ENCODE peak calls at places on chromosomes 16 and 17, in four cellular contexts. H, E, P and C are unnamed samples.

GRCh38 chr17:29145289-29146058 is 34.7 kb downstream of the MYO18A start:
- DNase-seq in P (peak; percentile 69), H (no peak), E (no peak), C (no peak)

GRCh38 chr17:76331083-76331482 is 22.6 kb downstream of the PRPSAP1 start:
- DNase-seq in H (no peak), E (no peak), P (no peak), C (no peak)

GRCh38 chr17:66584927-66585326 is 250.0 kb upstream of the CACNG5 start:
- DNase-seq in H (no peak), P (no peak), E (no peak), C (peak; percentile 82)

GRCh38 chr16:27628216-27628945 is 78.4 kb downstream of the KATNIP start:
- DNase-seq in E (no peak), P (no peak), H (no peak), C (no peak)

GRCh38 chr16:88468289-88469129 is 15.4 kb downstream of the ZFPM1 start:
- DNase-seq in E (peak; percentile 56), P (peak; percentile 63), H (no peak), C (no peak)

GRCh38 chr17:59485018-59485417 is 80.4 kb upstream of the DHX40 start:
- DNase-seq in E (no peak), H (no peak), P (no peak), C (no peak)

GRCh38 chr16:4734730-4735575 is 616 bp downstream of the DNAAF8 start:
- DNase-seq in P (peak; percentile 91), H (peak; percentile 96), E (peak; percentile 40), C (no peak)

GRCh38 chr17:75535119-75535537 is 9.6 kb downstream of the LLGL2 start:
- DNase-seq in P (peak; percentile 53), E (no peak), H (no peak), C (no peak)

GRCh38 chr16:89358030-89359005 is 132.0 kb downstream of the ANKRD11 start:
- DNase-seq in E (no peak), H (no peak), P (no peak), C (no peak)

GRCh38 chr17:57892146-57892819 is 42.4 kb upstream of the MRPS23 start:
- DNase-seq in H (peak; percentile 98), E (peak; percentile 81), P (peak; percentile 91), C (no peak)

GRCh38 chr16:14089283-14089823 is 18.2 kb downstream of the MRTFB start:
- DNase-seq in H (no peak), E (no peak), P (no peak), C (no peak)

GRCh38 chr17:18059283-18059682 is 20.1 kb downstream of the GID4 start:
- DNase-seq in H (no peak), E (no peak), P (no peak), C (no peak)

GRCh38 chr17:18056214-18056613 is 17.0 kb downstream of the GID4 start:
- DNase-seq in H (no peak), E (no peak), P (no peak), C (no peak)

GRCh38 chr17:18055597-18055996 is 16.4 kb downstream of the GID4 start:
- DNase-seq in H (no peak), E (no peak), P (no peak), C (no peak)
- TF ChIP-seq POLR2AphosphoS5 in H (no peak), E (no peak), P (no peak), C (no peak)

GRCh38 chr17:78537217-78537860 is 39.9 kb downstream of the DNAH17 start:
- DNase-seq in E (no peak), P (no peak), H (no peak), C (no peak)
- TF ChIP-seq POLR2A in E (no peak), P (no peak), H (no peak), C (no peak)

DNA sequence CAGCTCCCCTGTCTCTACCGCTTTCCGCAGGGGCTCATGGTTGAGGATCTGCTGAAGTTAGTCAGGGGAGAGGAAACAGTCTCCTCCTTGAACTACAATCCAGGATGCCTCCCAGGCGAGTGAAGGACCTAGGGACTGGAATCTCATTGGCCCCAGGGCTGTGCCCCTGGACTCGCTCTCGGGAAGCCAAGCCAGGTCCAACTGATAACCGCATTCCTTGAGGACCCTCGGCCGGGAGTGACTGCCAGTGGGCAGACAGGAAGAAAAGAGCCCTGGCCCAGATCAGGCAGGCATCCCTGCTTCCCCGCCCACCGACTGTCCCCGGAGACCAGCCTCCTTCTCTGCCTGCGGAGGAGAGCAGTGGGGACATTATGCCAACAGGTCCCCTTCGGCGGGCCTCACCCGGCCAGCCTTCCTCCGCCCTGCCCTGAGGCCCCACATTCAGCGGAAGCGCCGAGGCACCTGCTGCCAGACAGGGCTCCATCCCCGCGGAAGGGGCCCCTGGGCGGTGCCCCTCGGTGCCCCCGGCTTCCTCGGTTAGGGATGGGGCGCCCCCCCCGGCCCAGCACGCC is 776 bp downstream of the LRRC75A start:
- DNase-seq in P (peak; percentile 28), E (no peak), H (no peak), C (no peak)
- H3K4me3 ChIP-seq in P (peak overlapping the region; percentile 72), E (peak overlapping the region; percentile 50), H (peak overlapping the region; percentile 66), C (peak overlapping the region; percentile 51)

GRCh38 chr17:50100480-50100883 is 5.3 kb downstream of the PDK2 start:
- DNase-seq in H (no peak), E (no peak), P (no peak), C (no peak)
- TF ChIP-seq POLR2AphosphoS5 in H (peak; percentile 9), E (no peak), P (no peak), C (no peak)

GRCh38 chr17:2064980-2065785 is 10.3 kb downstream of the HIC1 start:
- DNase-seq in P (no peak), E (no peak), H (no peak), C (no peak)
- TF ChIP-seq POLR2A in P (no peak), E (no peak), H (no peak), C (no peak)

DNA sequence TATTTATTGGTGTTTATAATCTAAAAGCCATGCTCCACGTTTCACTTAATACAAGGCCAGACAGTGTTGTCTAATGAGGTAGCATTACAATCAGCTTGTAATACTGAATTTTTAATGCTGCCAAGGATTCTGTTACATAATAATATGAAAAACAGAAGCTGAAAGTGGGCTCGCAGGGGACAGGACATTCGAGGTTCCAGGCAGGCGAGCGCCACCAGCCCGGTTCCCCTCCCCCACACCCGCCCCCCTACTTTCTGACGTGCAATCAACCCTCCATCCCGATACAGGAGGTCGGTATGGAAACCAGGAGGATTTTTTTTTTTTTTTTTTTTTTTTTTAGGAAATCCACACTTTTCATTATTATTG is 6.2 kb upstream of the ZFHX3 start:
- DNase-seq in P (no peak), E (no peak), H (no peak), C (no peak)
- H3K4me3 ChIP-seq in P (no peak overlapping the region), E (peak overlapping the region; percentile 57), H (no peak overlapping the region), C (no peak overlapping the region)

GRCh38 chr16:11129378-11129781 is 126.6 kb downstream of the SOCS1 start:
- DNase-seq in P (no peak), H (no peak), E (no peak), C (no peak)

GRCh38 chr16:11126389-11127072 is 129.5 kb downstream of the SOCS1 start:
- DNase-seq in P (no peak), E (no peak), H (no peak), C (no peak)

GRCh38 chr16:11127610-11128195 is 128.3 kb downstream of the SOCS1 start:
- DNase-seq in H (no peak), E (no peak), P (no peak), C (no peak)

GRCh38 chr16:11125936-11126335 is 130.1 kb downstream of the SOCS1 start:
- DNase-seq in H (no peak), P (no peak), E (no peak), C (no peak)

GRCh38 chr16:11128211-11129123 is 127.5 kb downstream of the SOCS1 start:
- DNase-seq in P (peak; percentile 70), E (no peak), H (no peak), C (no peak)
- TF ChIP-seq POLR2AphosphoS5 in P (peak; percentile 22), E (no peak), H (no peak), C (no peak)

GRCh38 chr16:59432934-59433333 is 698.8 kb upstream of the GOT2 start:
- DNase-seq in P (no peak), H (no peak), E (no peak), C (no peak)
- TF ChIP-seq POLR2A in P (no peak), H (no peak), E (no peak), C (no peak)